ENCODE peak calls at places on chromosomes 5 and 9, in seven cellular contexts. O is left ventricle myocardium inferior, M is heart right ventricle, P is dorsolateral prefrontal cortex, J is foreskin fibroblast, T is prostate gland, W is transverse colon. D is an unnamed sample.

GRCh38 chr9:111743275-111743674 is 51.5 kb downstream of the SHOC1 start:
- DNase-seq in W (no peak), T (no peak), P (no peak), M (no peak), J (peak; percentile 85), O (no peak), D (no peak)

GRCh38 chr5:51433052-51433710 is 49.9 kb downstream of the ISL1 start:
- DNase-seq in P (no peak), O (no peak), T (no peak), W (no peak), J (no peak), M (no peak), D (no peak)

GRCh38 chr5:17436766-17437221 is 61.2 kb upstream of the TAF11L2 start:
- DNase-seq in J (no peak), M (no peak), O (no peak), W (no peak), T (no peak), P (no peak), D (no peak)

GRCh38 chr5:104763163-104763562 is 1200.6 kb upstream of the NUDT12 start:
- DNase-seq in P (no peak), W (no peak), J (no peak), M (no peak), O (no peak), T (no peak), D (no peak)

GRCh38 chr5:17455937-17456336 is 42.1 kb upstream of the TAF11L2 start:
- DNase-seq in M (no peak), J (no peak), P (no peak), T (no peak), W (no peak), O (no peak), D (no peak)

GRCh38 chr5:129945031-129945430 is 40.8 kb downstream of the CHSY3 start:
- DNase-seq in W (no peak), O (no peak), J (peak; percentile 64), T (no peak), P (no peak), M (no peak), D (no peak)

GRCh38 chr5:133828727-133829126 is 139.7 kb downstream of the C5orf15 start:
- DNase-seq in T (no peak), W (no peak), M (no peak), P (no peak), J (no peak), O (no peak), D (no peak)

GRCh38 chr9:129002989-129003388 is 25.1 kb downstream of the SH3GLB2 start:
- DNase-seq in T (no peak), O (no peak), M (no peak), P (no peak), J (no peak), W (no peak), D (no peak)

GRCh38 chr9:14520341-14520740 is 172.9 kb downstream of the ZDHHC21 start:
- DNase-seq in M (no peak), P (no peak), T (no peak), J (no peak), O (no peak), W (no peak), D (no peak)

GRCh38 chr5:80268916-80269315 is 13.1 kb upstream of the SERINC5 start:
- DNase-seq in O (no peak), M (no peak), W (no peak), P (no peak), J (no peak), T (peak; percentile 23), D (no peak)

GRCh38 chr5:138465288-138466057 is at the start of gene EGR1:
- DNase-seq in O (peak; percentile 94), J (peak; percentile 96), P (peak; percentile 98), M (peak; percentile 92), W (peak; percentile 95), T (peak; percentile 96), D (no peak)

GRCh38 chr5:176535101-176535654 is 2.0 kb downstream of the RNF44 start:
- DNase-seq in M (no peak), W (peak; percentile 73), P (no peak), T (peak; percentile 40), O (no peak), J (no peak), D (no peak)

GRCh38 chr5:72015103-72015548 is 92.1 kb upstream of the MAP1B start:
- DNase-seq in P (peak; percentile 82), W (no peak), T (no peak), O (no peak), M (peak; percentile 14), J (no peak), D (no peak)

GRCh38 chr9:131447600-131447999 is 53.7 kb downstream of the PRRC2B start:
- DNase-seq in W (no peak), J (no peak), T (no peak), P (no peak), O (no peak), M (no peak), D (no peak)

GRCh38 chr5:158616707-158617106 is 483.0 kb downstream of the EBF1 start:
- DNase-seq in O (no peak), P (no peak), T (no peak), M (no peak), J (no peak), W (no peak), D (no peak)

GRCh38 chr5:21007781-21008180 is 1019.8 kb upstream of the CDH18 start:
- DNase-seq in W (no peak), M (no peak), T (no peak), O (no peak), P (no peak), J (no peak), D (no peak)

DNA sequence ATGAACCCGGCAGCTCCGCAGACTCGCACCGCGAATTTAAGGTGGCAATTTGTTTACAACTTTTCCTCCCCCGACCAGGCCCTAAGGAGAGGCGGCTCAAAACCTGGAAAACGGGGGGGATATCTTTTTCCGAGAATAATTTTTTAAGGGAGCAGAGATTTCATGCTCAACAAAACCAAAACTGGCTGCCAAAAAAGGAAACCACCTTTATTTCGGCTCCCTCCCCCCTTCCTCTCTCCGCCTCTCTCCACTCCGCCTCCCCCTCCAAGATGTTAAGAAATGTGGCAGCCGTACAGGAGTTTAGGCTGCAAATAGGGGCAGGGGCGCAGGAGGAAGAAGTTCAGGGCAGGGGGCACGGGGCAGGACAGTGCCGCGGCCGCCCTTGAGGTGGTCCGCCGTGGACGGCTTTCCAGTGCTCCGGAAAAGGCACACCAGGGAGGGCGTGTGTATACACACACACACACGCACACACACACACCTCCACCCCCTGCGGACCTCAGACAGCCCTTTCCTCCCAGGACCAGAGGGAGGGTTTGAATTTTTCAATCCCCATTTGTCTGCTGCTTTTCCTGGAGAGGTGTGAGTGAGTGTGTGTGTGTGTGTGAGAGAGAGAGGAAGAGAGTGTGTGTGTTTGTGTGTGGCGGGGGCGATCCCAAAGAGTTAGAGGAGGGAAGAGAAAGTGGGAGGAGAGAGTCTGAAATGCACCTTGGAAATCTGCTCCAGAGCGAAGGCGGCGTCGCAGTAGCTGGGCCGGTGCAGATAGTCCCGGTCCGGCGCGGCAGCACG is 9.1 kb downstream of the PTCH1 start:
- DNase-seq in P (peak; percentile 48), T (peak; percentile 69), M (peak; percentile 42), J (peak; percentile 51), W (peak; percentile 71), O (peak; percentile 52), D (peak; percentile 10)
- TF ChIP-seq CTCF in P (no peak), T (no peak), M (no peak), J (no peak), W (no peak), O (no peak), D (no peak)

GRCh38 chr9:120379611-120380010 is 200.4 kb downstream of the CDK5RAP2 start:
- DNase-seq in M (no peak), T (no peak), P (no peak), J (no peak), O (no peak), W (no peak), D (no peak)

GRCh38 chr9:120383611-120383998 is 196.4 kb downstream of the CDK5RAP2 start:
- DNase-seq in W (no peak), P (no peak), T (no peak), J (no peak), M (no peak), O (no peak), D (no peak)

GRCh38 chr9:120383999-120384924 is 195.7 kb downstream of the CDK5RAP2 start:
- DNase-seq in O (no peak), T (no peak), J (peak; percentile 83), P (peak; percentile 38), W (peak; percentile 37), M (no peak), D (no peak)

GRCh38 chr9:120382453-120382852 is 197.5 kb downstream of the CDK5RAP2 start:
- DNase-seq in M (no peak), T (no peak), O (no peak), J (no peak), W (no peak), P (no peak), D (no peak)

GRCh38 chr9:120381839-120382238 is 198.1 kb downstream of the CDK5RAP2 start:
- DNase-seq in M (no peak), T (no peak), W (no peak), O (no peak), J (no peak), P (no peak), D (no peak)
- H3K4me3 ChIP-seq in M (no peak overlapping the region), T (no peak overlapping the region), W (no peak overlapping the region), O (no peak overlapping the region), J (no peak overlapping the region), P (no peak overlapping the region), D (no peak overlapping the region)

GRCh38 chr9:136046555-136046921 is 48.6 kb downstream of the NACC2 start:
- DNase-seq in T (no peak), W (no peak), J (no peak), M (no peak), P (no peak), O (no peak), D (no peak)
- TF ChIP-seq CTCF in T (no peak), W (no peak), J (no peak), M (no peak), P (no peak), O (no peak), D (no peak)

GRCh38 chr9:126806336-126806735 is 1.5 kb downstream of the ZBTB43 start:
- DNase-seq in J (no peak), T (no peak), O (no peak), W (no peak), M (no peak), P (no peak), D (no peak)
- H3K4me3 ChIP-seq in J (peak overlapping the region; percentile 88), T (no peak overlapping the region), O (peak overlapping the region; percentile 77), W (no peak overlapping the region), M (peak overlapping the region; percentile 96), P (peak overlapping the region; percentile 86), D (peak overlapping the region; percentile 96)

GRCh38 chr5:150538007-150538917 is 30.3 kb downstream of the NDST1 start:
- DNase-seq in M (peak; percentile 47), J (peak; percentile 55), T (no peak), P (no peak), O (peak; percentile 42), W (no peak), D (no peak)
- TF ChIP-seq CTCF in M (no peak), J (no peak), T (no peak), P (no peak), O (no peak), W (no peak), D (no peak)

D was measured in LNCaP clone FGC.